ENCODE peak calls at places on chromosomes 2 and 18, in ten cellular contexts. J, F, V, U, W, X, P, H, N and I are unnamed samples.

GRCh38 chr2:172736419-172737174 is 952 bp downstream of the RAPGEF4 start:
- DNase-seq in X (no peak), F (no peak), H (no peak), J (no peak), N (no peak), V (no peak), W (peak; percentile 21), U (no peak), P (no peak), I (no peak)

GRCh38 chr2:1670636-1671035 is 73.7 kb downstream of the PXDN start:
- DNase-seq in N (no peak), F (no peak), P (no peak), V (no peak), J (no peak), U (no peak), W (no peak), X (no peak), H (no peak), I (no peak)

GRCh38 chr2:3223080-3223923 is 154.3 kb downstream of the EIPR1 start:
- DNase-seq in X (peak; percentile 19), W (no peak), V (no peak), U (no peak), P (no peak), H (no peak), F (peak; percentile 3), N (peak; percentile 74), J (peak; percentile 53), I (peak; percentile 86)

GRCh38 chr2:9641641-9642040 is 10.8 kb upstream of the YWHAQ start:
- DNase-seq in P (no peak), U (no peak), J (no peak), X (no peak), W (no peak), N (no peak), F (no peak), H (no peak), V (no peak), I (no peak)

GRCh38 chr2:97739020-97739892 is 25.9 kb downstream of the ZAP70 start:
- DNase-seq in J (no peak), W (no peak), N (no peak), P (no peak), V (no peak), U (no peak), X (no peak), H (no peak), F (no peak), I (no peak)

GRCh38 chr2:62461707-62462106 is 44.3 kb downstream of the TMEM17 start:
- DNase-seq in X (no peak), U (no peak), N (peak; percentile 67), H (no peak), V (no peak), J (peak; percentile 91), P (no peak), F (no peak), W (no peak), I (peak; percentile 70)

GRCh38 chr2:109636290-109636675 is 22.1 kb downstream of the SOWAHC start:
- DNase-seq in J (peak; percentile 66), F (peak; percentile 36), U (no peak), X (peak; percentile 83), V (no peak), N (no peak), P (no peak), H (no peak), W (no peak), I (no peak)

GRCh38 chr2:219309278-219309677 is at the start of gene PTPRN:
- DNase-seq in F (no peak), V (no peak), J (peak; percentile 58), H (no peak), X (no peak), W (no peak), U (no peak), N (peak; percentile 79), P (no peak), I (peak; percentile 87)

GRCh38 chr2:109432421-109432820 is 181.3 kb downstream of the SEPTIN10 start:
- DNase-seq in V (no peak), F (no peak), X (no peak), W (no peak), H (no peak), U (no peak), N (no peak), P (no peak), J (no peak), I (no peak)

GRCh38 chr2:54572262-54572635 is 116.1 kb downstream of the SPTBN1 start:
- DNase-seq in X (no peak), F (peak; percentile 93), P (no peak), U (no peak), H (no peak), J (peak; percentile 93), W (peak; percentile 93), V (peak; percentile 58), N (peak; percentile 71), I (peak; percentile 94)

GRCh38 chr2:6773007-6773693 is 92.6 kb downstream of the CMPK2 start:
- DNase-seq in V (peak; percentile 25), X (no peak), F (peak; percentile 21), N (peak; percentile 10), W (peak; percentile 79), H (peak; percentile 87), J (peak; percentile 48), U (peak; percentile 70), P (peak; percentile 21), I (peak; percentile 11)

GRCh38 chr2:74290466-74291216 is 52.6 kb downstream of the SLC4A5 start:
- DNase-seq in U (no peak), V (no peak), W (no peak), H (no peak), P (no peak), N (no peak), X (no peak), F (no peak), J (no peak), I (no peak)

GRCh38 chr2:128501022-128501690 is 182.5 kb upstream of the HS6ST1 start:
- DNase-seq in U (peak; percentile 37), N (no peak), X (no peak), J (no peak), P (no peak), H (no peak), F (no peak), V (no peak), W (no peak), I (no peak)

GRCh38 chr2:6952116-6952515 is 34.9 kb downstream of the RNF144A start:
- DNase-seq in N (peak; percentile 43), W (no peak), H (no peak), J (peak; percentile 57), V (no peak), P (no peak), U (no peak), X (no peak), F (no peak), I (no peak)

GRCh38 chr18:27665264-27665799 is 480.2 kb upstream of the CHST9 start:
- DNase-seq in H (no peak), V (no peak), J (no peak), F (no peak), P (no peak), N (no peak), U (no peak), W (no peak), X (no peak), I (no peak)

GRCh38 chr2:171057575-171057974 is 103.1 kb downstream of the TLK1 start:
- DNase-seq in H (no peak), F (no peak), U (no peak), J (no peak), V (no peak), W (no peak), P (no peak), X (no peak), N (no peak), I (no peak)

GRCh38 chr2:207317358-207317984 is 151.7 kb upstream of the KLF7 start:
- DNase-seq in J (peak; percentile 76), N (peak; percentile 87), P (no peak), X (peak; percentile 29), V (no peak), F (peak; percentile 36), U (no peak), H (no peak), W (no peak), I (peak; percentile 64)

GRCh38 chr2:18118703-18119102 is 240.2 kb downstream of the KCNS3 start:
- DNase-seq in U (no peak), J (peak; percentile 73), F (no peak), H (no peak), W (no peak), N (peak; percentile 34), P (peak; percentile 4), X (no peak), V (no peak), I (peak; percentile 36)

GRCh38 chr2:218328294-218328693 is 28.4 kb upstream of the CATIP start:
- DNase-seq in U (no peak), W (no peak), V (no peak), F (no peak), H (no peak), J (no peak), N (no peak), P (no peak), X (no peak), I (no peak)

GRCh38 chr18:13086906-13087305 is 95.7 kb downstream of the CEP192 start:
- DNase-seq in P (no peak), N (no peak), U (no peak), H (no peak), X (no peak), J (no peak), F (no peak), V (no peak), W (no peak), I (no peak)